ENCODE peak calls at places on chromosomes 5 and 9, in five cellular contexts. A is upper lobe of left lung, T is breast epithelium, J is stomach, K is prostate gland. I is an unnamed sample.

GRCh38 chr9:68780735-68781134 is 75.7 kb downstream of the PIP5K1B start:
- DNase-seq in J (no peak), A (no peak), K (no peak), T (no peak), I (no peak)

GRCh38 chr5:133749331-133749985 is 137.1 kb upstream of the FSTL4 start:
- DNase-seq in J (no peak), K (no peak), A (no peak), T (no peak), I (peak)

GRCh38 chr9:14670718-14671117 is 22.5 kb downstream of the ZDHHC21 start:
- DNase-seq in A (no peak), T (no peak), K (no peak), J (no peak), I (no peak)

GRCh38 chr9:107334103-107334776 is 51.2 kb downstream of the RAD23B start:
- DNase-seq in J (no peak), K (no peak), A (no peak), T (no peak), I (no peak)

GRCh38 chr5:7251127-7251526 is 144.8 kb upstream of the ADCY2 start:
- DNase-seq in A (no peak), K (no peak), T (no peak), J (no peak), I (no peak)

GRCh38 chr5:5344606-5345005 is 77.9 kb upstream of the ICE1 start:
- DNase-seq in K (no peak), J (no peak), T (no peak), A (no peak), I (no peak)

GRCh38 chr9:80076105-80076504 is 504.3 kb downstream of the TLE4 start:
- DNase-seq in A (no peak), T (no peak), K (no peak), J (no peak), I (no peak)

GRCh38 chr5:149442563-149443182 is 63.6 kb upstream of the IL17B start:
- DNase-seq in A (peak), T (peak), J (peak), K (peak), I (no peak)

GRCh38 chr5:60178101-60178500 is 284.6 kb upstream of the PDE4D start:
- DNase-seq in A (no peak), J (no peak), T (no peak), K (no peak), I (no peak)

GRCh38 chr5:40428129-40428528 is 251.6 kb upstream of the PTGER4 start:
- DNase-seq in A (no peak), T (no peak), J (no peak), K (no peak), I (no peak)

GRCh38 chr9:82417501-82417900 is 428.9 kb downstream of the SPATA31D1 start:
- DNase-seq in A (no peak), J (no peak), K (no peak), T (no peak), I (no peak)

GRCh38 chr5:120447706-120448239 is 16.3 kb upstream of the PRR16 start:
- DNase-seq in A (no peak), K (no peak), T (no peak), J (no peak), I (no peak)

GRCh38 chr9:98006127-98006796 is 23.1 kb downstream of the ANP32B start:
- DNase-seq in A (no peak), J (no peak), K (no peak), T (no peak), I (no peak)

GRCh38 chr9:103661663-103662062 is 432.4 kb upstream of the SMC2 start:
- DNase-seq in K (no peak), T (no peak), A (no peak), J (no peak), I (no peak)

GRCh38 chr5:72244862-72245371 is 75.1 kb downstream of the MRPS27 start:
- DNase-seq in K (no peak), J (no peak), A (no peak), T (no peak), I (no peak)

GRCh38 chr5:72160959-72161358 is 53.7 kb downstream of the MAP1B start:
- DNase-seq in T (no peak), A (no peak), J (no peak), K (no peak), I (no peak)

GRCh38 chr5:179381691-179382090 is 36.4 kb upstream of the ADAMTS2 start:
- DNase-seq in J (no peak), K (no peak), T (no peak), A (peak), I (no peak)

GRCh38 chr9:7533376-7534090 is 266.0 kb downstream of the DMAC1 start:
- DNase-seq in T (no peak), J (no peak), K (no peak), A (no peak), I (no peak)

GRCh38 chr5:138807182-138807581 is 54.0 kb downstream of the CTNNA1 start:
- DNase-seq in K (no peak), J (no peak), T (no peak), A (no peak), I (no peak)

GRCh38 chr9:126947529-126947928 is 32.9 kb downstream of the RALGPS1 start:
- DNase-seq in T (no peak), A (no peak), J (no peak), K (no peak), I (no peak)

GRCh38 chr9:122991370-122991830 is 42.1 kb upstream of the GPR21 start:
- DNase-seq in J (no peak), T (no peak), A (no peak), K (peak), I (no peak)

GRCh38 chr9:135786146-135786690 is 84.2 kb downstream of the KCNT1 start:
- DNase-seq in K (no peak), J (no peak), A (peak), T (no peak), I (no peak)

GRCh38 chr5:140038373-140038957 is 4.6 kb downstream of the NRG2 start:
- DNase-seq in A (no peak), T (no peak), J (no peak), K (no peak), I (no peak)

GRCh38 chr9:7912037-7912535 is 112.5 kb upstream of the DMAC1 start:
- DNase-seq in A (no peak), J (no peak), K (no peak), T (no peak), I (no peak)

GRCh38 chr9:133130721-133131244 is 9.7 kb upstream of the RALGDS start:
- DNase-seq in J (no peak), T (no peak), K (no peak), A (peak), I (no peak)

GRCh38 chr9:9855503-9856078 is 757.2 kb downstream of the PTPRD start:
- DNase-seq in A (peak), K (no peak), J (no peak), T (no peak), I (no peak)

GRCh38 chr5:54965806-54966205 is 19.6 kb downstream of the ESM1 start:
- DNase-seq in T (no peak), A (no peak), K (no peak), J (no peak), I (no peak)

GRCh38 chr5:139708877-139709586 is 60.9 kb downstream of the CXXC5 start:
- DNase-seq in A (peak), K (no peak), J (peak), T (no peak), I (no peak)

GRCh38 chr5:179195561-179196419 is 135.6 kb downstream of the ZNF354C start:
- DNase-seq in K (no peak), T (no peak), A (no peak), J (no peak), I (no peak)

GRCh38 chr5:107512029-107512428 is 158.7 kb downstream of the EFNA5 start:
- DNase-seq in T (no peak), K (no peak), J (no peak), A (no peak), I (no peak)

GRCh38 chr9:92728831-92729734 is 35.5 kb downstream of the BICD2 start:
- DNase-seq in K (no peak), T (peak), J (peak), A (no peak), I (peak)

GRCh38 chr5:158928405-158928804 is 171.3 kb downstream of the EBF1 start:
- DNase-seq in J (no peak), T (no peak), A (no peak), K (no peak), I (no peak)

GRCh38 chr5:96017951-96018350 is 56.3 kb upstream of the ELL2 start:
- DNase-seq in K (no peak), A (no peak), J (no peak), T (no peak), I (no peak)

GRCh38 chr5:55994502-55994997 is at the start of gene IL6ST:
- DNase-seq in J (peak), K (peak), A (no peak), T (peak), I (no peak)

GRCh38 chr5:122067330-122067885 is 10.7 kb downstream of the LOX start:
- DNase-seq in K (no peak), T (no peak), A (no peak), J (no peak), I (no peak)

GRCh38 chr5:133877351-133878235 is 90.8 kb downstream of the C5orf15 start:
- DNase-seq in J (no peak), A (no peak), T (no peak), K (no peak), I (no peak)

GRCh38 chr5:68383888-68384310 is 168.3 kb downstream of the PIK3R1 start:
- DNase-seq in K (no peak), J (no peak), T (no peak), A (no peak), I (no peak)

GRCh38 chr5:81779125-81779934 is 28.4 kb upstream of the SSBP2 start:
- DNase-seq in J (peak), T (peak), A (no peak), K (peak), I (no peak)
- H3K27ac ChIP-seq in J (peak), T (peak), A (peak), K (peak), I (peak)

GRCh38 chr5:150540042-150540441 is 32.1 kb downstream of the NDST1 start:
- DNase-seq in J (no peak), A (peak), K (no peak), T (no peak), I (no peak)
- TF ChIP-seq POLR2AphosphoS5 in J (no peak), A (no peak), K (no peak), T (no peak), I (no peak)

DNA sequence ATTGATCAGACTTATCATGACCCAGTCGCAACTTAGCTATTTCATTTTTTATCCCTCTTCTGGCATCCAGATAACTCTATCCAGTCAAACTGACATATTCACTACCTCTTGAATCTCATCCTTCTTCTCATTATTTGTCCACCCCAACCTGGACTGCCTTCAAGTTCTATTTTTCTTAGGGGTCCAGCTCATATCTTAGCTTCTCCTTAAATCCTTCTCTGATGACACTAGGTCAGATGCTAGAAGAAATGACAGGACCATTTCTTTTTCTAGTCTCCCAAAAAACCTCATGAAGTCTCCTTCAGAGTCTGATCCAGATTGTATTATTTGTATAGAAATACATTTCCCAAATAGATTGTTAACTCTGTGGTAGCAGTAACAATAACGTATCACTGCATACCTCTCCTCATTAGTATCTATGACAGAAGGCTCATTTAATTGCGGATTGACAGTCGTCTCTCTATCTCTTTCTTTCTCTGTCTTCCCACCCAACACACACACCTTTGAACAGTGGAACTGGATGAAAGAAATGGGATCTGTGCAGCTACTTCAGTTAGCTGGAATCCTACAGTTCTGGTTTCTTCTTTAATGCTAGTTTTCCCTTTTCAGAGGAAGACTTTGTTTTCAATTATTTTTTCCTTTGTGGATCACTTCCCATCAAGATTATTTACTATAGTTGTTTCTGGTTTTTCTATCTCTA is 33.5 kb downstream of the ALDH1A1 start:
- DNase-seq in K (no peak), J (no peak), T (no peak), A (no peak), I (no peak)
- H3K27ac ChIP-seq in K (no peak), J (no peak), T (no peak), A (no peak), I (no peak)

GRCh38 chr9:134638503-134639090 is 3.0 kb upstream of the COL5A1 start:
- DNase-seq in A (peak), J (no peak), T (no peak), K (no peak), I (no peak)

GRCh38 chr9:134639994-134640393 is 1.6 kb upstream of the COL5A1 start:
- DNase-seq in T (no peak), J (no peak), K (no peak), A (no peak), I (no peak)

GRCh38 chr9:134637241-134637640 is 4.4 kb upstream of the COL5A1 start:
- DNase-seq in A (peak), T (no peak), K (no peak), J (no peak), I (no peak)

GRCh38 chr9:134636142-134636507 is 5.5 kb upstream of the COL5A1 start:
- DNase-seq in K (no peak), J (no peak), T (no peak), A (peak), I (no peak)

GRCh38 chr9:134637696-134638502 is 3.7 kb upstream of the COL5A1 start:
- DNase-seq in T (no peak), A (peak), J (no peak), K (no peak), I (no peak)
- TF ChIP-seq POLR2AphosphoS5 in T (no peak), A (no peak), J (no peak), K (no peak), I (no peak)

DNA sequence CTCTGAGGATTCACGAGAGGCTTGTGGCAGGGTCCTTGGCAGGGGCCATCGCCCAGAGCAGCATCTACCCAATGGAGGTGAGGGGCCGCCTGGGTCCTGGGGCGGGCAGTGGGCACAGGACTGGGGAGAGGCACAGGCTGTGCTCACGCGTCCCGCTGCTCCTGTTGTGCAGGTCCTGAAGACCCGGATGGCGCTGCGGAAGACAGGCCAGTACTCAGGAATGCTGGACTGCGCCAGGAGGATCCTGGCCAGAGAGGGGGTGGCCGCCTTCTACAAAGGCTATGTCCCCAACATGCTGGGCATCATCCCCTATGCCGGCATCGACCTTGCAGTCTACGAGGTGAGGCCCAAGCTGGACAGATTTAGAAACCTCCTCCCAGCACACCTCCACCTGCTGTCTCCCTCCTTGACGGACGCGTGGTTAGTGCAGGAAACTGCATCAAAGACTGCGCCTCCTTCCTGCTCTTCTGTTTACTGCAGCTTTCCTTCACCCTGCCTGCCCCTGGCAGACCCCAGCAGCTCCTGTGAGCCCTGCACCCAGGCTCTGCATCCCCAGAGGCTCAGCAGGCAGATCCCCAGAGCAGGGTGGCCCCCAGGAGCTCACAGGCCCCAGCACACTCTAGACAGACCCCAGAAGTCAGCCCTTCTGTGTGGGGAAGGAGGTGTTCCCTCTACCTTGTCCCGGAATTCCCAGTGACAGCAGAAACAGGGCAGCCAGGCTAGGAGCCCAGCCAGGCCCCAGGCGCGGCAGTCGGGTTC is 21.2 kb downstream of the PTGES2 start:
- DNase-seq in K (no peak), J (no peak), A (no peak), T (no peak), I (no peak)
- H3K27ac ChIP-seq in K (no peak), J (peak), A (no peak), T (no peak), I (no peak)

DNA sequence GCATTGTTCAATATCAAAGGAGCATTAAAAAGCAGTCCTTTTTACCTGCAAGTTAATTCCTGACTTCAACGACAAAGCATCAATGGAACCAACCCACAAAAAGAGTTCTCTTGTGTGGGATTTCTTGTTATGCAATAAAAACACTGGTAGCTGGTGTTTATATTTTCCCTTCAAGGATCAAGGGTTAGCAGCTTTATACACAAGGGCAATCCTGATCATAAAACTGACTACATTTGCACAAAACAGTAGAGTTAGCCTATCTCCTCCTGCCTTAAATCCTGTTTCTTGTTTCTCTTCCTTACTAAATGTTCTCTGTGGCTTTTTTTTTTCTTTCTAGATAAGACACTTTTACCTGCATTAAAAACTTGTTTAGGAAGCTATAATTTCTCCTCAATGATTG is 306.4 kb downstream of the SLCO4C1 start:
- DNase-seq in K (no peak), J (no peak), T (no peak), A (no peak), I (no peak)
- TF ChIP-seq POLR2AphosphoS5 in K (no peak), J (no peak), T (no peak), A (no peak), I (no peak)

DNA sequence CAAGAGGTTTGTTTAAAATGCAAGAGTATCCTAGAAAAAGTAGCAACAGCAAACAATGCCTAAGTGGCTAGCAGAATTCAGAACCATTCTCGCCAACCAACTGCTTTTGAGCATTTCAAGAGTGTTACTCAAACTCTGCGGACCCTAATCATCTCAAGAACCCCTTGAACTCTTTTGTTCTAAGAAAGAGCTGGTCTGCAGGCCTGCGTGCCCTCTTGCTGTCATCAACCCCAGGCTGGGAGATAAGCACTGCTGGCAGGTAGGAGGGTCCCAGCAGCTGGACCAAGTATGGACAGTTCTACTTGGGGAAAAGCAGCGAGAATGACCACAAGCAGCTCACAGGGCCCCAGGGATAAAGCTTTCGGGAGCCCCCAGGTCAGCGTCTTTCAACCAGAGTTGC is 38.3 kb downstream of the MYO10 start:
- DNase-seq in K (no peak), A (no peak), T (no peak), J (no peak), I (no peak)
- H3K27ac ChIP-seq in K (no peak), A (no peak), T (no peak), J (peak), I (no peak)

I was measured in vagina.